ENCODE peak calls at places on chromosomes 16 and 17, in five cellular contexts. S is stomach, Z is mesendoderm, Y is SJSA1, V is HCT116. G is an unnamed sample.

GRCh38 chr16:73209190-73209589 is 161.3 kb upstream of the ZFHX3 start:
- DNase-seq in S (no peak), Z (no peak), Y (no peak), V (no peak), G (no peak)

GRCh38 chr17:45902892-45903346 is 8.6 kb downstream of the MAPT start:
- DNase-seq in S (peak; percentile 61), Z (no peak), Y (no peak), V (no peak), G (no peak)

GRCh38 chr16:85857406-85857805 is 41.6 kb upstream of the IRF8 start:
- DNase-seq in S (no peak), Z (no peak), Y (no peak), V (no peak), G (no peak)

GRCh38 chr16:9567674-9568073 is 476.2 kb downstream of the HAPSTR1 start:
- DNase-seq in S (no peak), Z (no peak), Y (no peak), V (no peak), G (peak; percentile 18)

GRCh38 chr17:59840329-59840907 is 52.3 kb downstream of the TUBD1 start:
- DNase-seq in S (no peak), Z (peak; percentile 49), Y (peak; percentile 75), V (no peak), G (no peak)

GRCh38 chr17:79563237-79564013 is 47.4 kb downstream of the RBFOX3 start:
- DNase-seq in S (no peak), Z (peak; percentile 17), Y (no peak), V (peak; percentile 61), G (no peak)

GRCh38 chr17:29567362-29568330 is 809 bp upstream of the ABHD15 start:
- DNase-seq in S (peak; percentile 73), Z (peak; percentile 72), Y (peak; percentile 76), V (peak; percentile 27), G (peak; percentile 80)

GRCh38 chr17:12522743-12523181 is 142.9 kb upstream of the MYOCD start:
- DNase-seq in S (peak; percentile 49), Z (peak; percentile 43), Y (peak; percentile 96), V (no peak), G (peak; percentile 63)

GRCh38 chr17:63279498-63280230 is 166.4 kb downstream of the CYB561 start:
- DNase-seq in S (no peak), Z (no peak), Y (peak; percentile 51), V (no peak), G (no peak)

GRCh38 chr16:53612003-53612402 is 91.7 kb downstream of the RPGRIP1L start:
- DNase-seq in S (no peak), Z (no peak), Y (no peak), V (no peak), G (peak; percentile 12)

GRCh38 chr16:57123969-57124674 is 31.7 kb downstream of the CPNE2 start:
- DNase-seq in S (no peak), Z (no peak), Y (no peak), V (no peak), G (no peak)

GRCh38 chr17:78438694-78439325 is 60.4 kb downstream of the PGS1 start:
- DNase-seq in S (no peak), Z (no peak), Y (no peak), V (no peak), G (no peak)

GRCh38 chr16:28098171-28098958 is 34.9 kb upstream of the GSG1L start:
- DNase-seq in S (no peak), Z (peak; percentile 29), Y (no peak), V (no peak), G (no peak)

GRCh38 chr17:40901981-40902862 is 17.2 kb upstream of the KRT20 start:
- DNase-seq in S (no peak), Z (peak; percentile 37), Y (peak; percentile 83), V (peak; percentile 70), G (peak; percentile 84)

GRCh38 chr17:46092996-46093395 is 93.9 kb downstream of the STH start:
- DNase-seq in S (no peak), Z (no peak), Y (no peak), V (no peak), G (no peak)

GRCh38 chr16:26816885-26817571 is 249.7 kb upstream of the C16orf82 start:
- DNase-seq in S (no peak), Z (no peak), Y (peak; percentile 28), V (no peak), G (no peak)

GRCh38 chr17:146983-147761 is 9.8 kb downstream of the SCGB1C2 start:
- DNase-seq in S (peak; percentile 22), Z (no peak), Y (no peak), V (no peak), G (no peak)

GRCh38 chr16:53502331-53503269 is at the start of gene AKTIP:
- DNase-seq in S (peak; percentile 79), Z (peak; percentile 62), Y (no peak), V (no peak), G (peak; percentile 80)

GRCh38 chr17:17624776-17625175 is 33.3 kb upstream of the PEMT start:
- DNase-seq in S (no peak), Z (no peak), Y (peak; percentile 97), V (no peak), G (no peak)

GRCh38 chr17:47745037-47745380 is 12.0 kb downstream of the TBX21 start:
- DNase-seq in S (no peak), Z (no peak), Y (no peak), V (no peak), G (no peak)

GRCh38 chr17:10243905-10244844 is 45.8 kb upstream of the GAS7 start:
- DNase-seq in S (no peak), Z (no peak), Y (no peak), V (no peak), G (peak; percentile 24)

GRCh38 chr17:73604476-73604875 is 39.8 kb downstream of the SDK2 start:
- DNase-seq in S (no peak), Z (no peak), Y (no peak), V (no peak), G (no peak)

GRCh38 chr16:69397821-69398521 is 12.2 kb upstream of the TERF2 start:
- DNase-seq in S (no peak), Z (peak; percentile 92), Y (peak; percentile 90), V (peak; percentile 76), G (peak; percentile 79)
- H3K4me1 ChIP-seq in S (peaks cover 24% of the 10 kb centered on the region), Z (no peaks in the 10 kb centered on the region), Y (peaks cover 37% of the 10 kb centered on the region), V (peaks cover 97% of the 10 kb centered on the region), G (peaks cover 15% of the 10 kb centered on the region)

GRCh38 chr16:47687694-47688093 is 226.6 kb downstream of the PHKB start:
- DNase-seq in S (no peak), Z (no peak), Y (no peak), V (no peak), G (no peak)
- H3K27ac ChIP-seq in S (no peak overlapping the region), Z (no peak overlapping the region), Y (no peak overlapping the region), V (no peak overlapping the region), G (no peak overlapping the region)

GRCh38 chr17:83080641-83081560 is 1.5 kb downstream of the METRNL start:
- DNase-seq in S (peak; percentile 45), Z (no peak), Y (peak; percentile 52), V (no peak), G (peak; percentile 77)
- H3K4me1 ChIP-seq in S (peaks cover 53% of the 10 kb centered on the region), Z (peaks cover 5% of the 10 kb centered on the region), Y (peaks cover 56% of the 10 kb centered on the region), V (peaks cover 43% of the 10 kb centered on the region), G (peaks cover 48% of the 10 kb centered on the region)

GRCh38 chr16:46908540-46909372 is 24.6 kb downstream of the GPT2 start:
- DNase-seq in S (peak; percentile 47), Z (peak; percentile 86), Y (peak; percentile 53), V (peak; percentile 57), G (peak; percentile 79)
- H3K27ac ChIP-seq in S (no peak overlapping the region), Z (no peak overlapping the region), Y (no peak overlapping the region), V (no peak overlapping the region), G (no peak overlapping the region)